ENCODE peak calls at places on chromosomes 5 and 9, in ten cellular contexts. M is transverse colon; E is CD8-positive, alpha-beta T cell; Y is naive thymus-derived CD4-positive, alpha-beta T cell; O is hepatocyte; T is iPS DF 6.9; D is cardiac muscle cell; S is upper lobe of right lung; V is fibroblast of lung; C is tibial artery. L is an unnamed sample.

GRCh38 chr5:1478333-1478732 is 33.1 kb upstream of the SLC6A3 start:
- DNase-seq in V (no peak), Y (no peak), S (no peak), T (no peak), O (no peak), E (no peak), C (peak; percentile 58), D (no peak), M (no peak), L (no peak)

GRCh38 chr9:1013018-1013417 is 36.6 kb downstream of the DMRT3 start:
- DNase-seq in V (no peak), O (no peak), T (no peak), C (no peak), Y (no peak), S (no peak), D (no peak), M (no peak), E (no peak), L (no peak)

GRCh38 chr9:133535285-133535877 is 877 bp downstream of the ADAMTSL2 start:
- DNase-seq in S (no peak), E (no peak), C (no peak), O (no peak), D (no peak), T (no peak), V (no peak), Y (no peak), M (no peak), L (no peak)

GRCh38 chr5:176427971-176428370 is 11.6 kb upstream of the CLTB start:
- DNase-seq in T (no peak), O (no peak), C (no peak), E (no peak), M (no peak), Y (no peak), S (no peak), D (no peak), V (no peak), L (no peak)

GRCh38 chr5:127313847-127314473 is 23.4 kb downstream of the MEGF10 start:
- DNase-seq in O (peak; percentile 61), V (peak; percentile 17), D (peak; percentile 70), M (peak; percentile 72), C (no peak), E (peak; percentile 53), T (no peak), S (peak; percentile 77), Y (peak; percentile 64), L (no peak)

GRCh38 chr9:33464045-33464636 is 9.6 kb downstream of the NOL6 start:
- DNase-seq in S (no peak), D (no peak), E (no peak), C (no peak), M (no peak), O (no peak), T (no peak), V (no peak), Y (no peak), L (no peak)

GRCh38 chr5:135833961-135834638 is 363 bp upstream of the SLC25A48 start:
- DNase-seq in C (no peak), E (no peak), M (no peak), T (no peak), D (no peak), Y (peak; percentile 8), S (no peak), V (no peak), O (no peak), L (no peak)

GRCh38 chr9:125965421-125965820 is 218.2 kb downstream of the PBX3 start:
- DNase-seq in V (no peak), D (no peak), E (no peak), S (no peak), T (no peak), O (no peak), Y (no peak), M (no peak), C (no peak), L (no peak)

DNA sequence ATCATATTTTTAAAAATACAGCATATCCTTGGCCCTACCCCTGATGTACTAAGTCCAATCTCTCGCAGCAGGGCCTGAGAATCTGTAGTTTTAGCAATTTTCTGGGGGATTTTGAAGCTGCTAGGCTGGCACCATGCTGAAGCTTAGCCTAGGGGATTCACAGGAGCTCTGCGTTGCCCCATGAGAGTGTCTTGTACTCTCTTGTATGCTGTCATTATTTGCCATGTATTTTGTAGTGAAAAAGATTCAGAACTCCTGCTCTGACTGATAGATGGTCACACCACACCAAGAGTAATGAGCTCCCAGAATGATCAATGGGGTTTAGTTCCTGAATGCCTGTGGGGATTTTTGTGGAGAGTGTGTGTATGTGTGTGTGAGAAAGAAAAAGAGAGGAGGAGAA is 20.7 kb upstream of the TRMT10B start:
- DNase-seq in E (no peak), D (no peak), S (no peak), Y (no peak), M (no peak), T (no peak), V (no peak), C (no peak), O (no peak), L (no peak)
- H3K27me3 ChIP-seq in E (no peaks in the 10 kb centered on the region), D (peaks cover 16% of the 10 kb centered on the region), S (peaks cover 25% of the 10 kb centered on the region), Y (no peaks in the 10 kb centered on the region), M (no peaks in the 10 kb centered on the region), T (no peaks in the 10 kb centered on the region), V (peaks cover 37% of the 10 kb centered on the region), C (no peaks in the 10 kb centered on the region), O (no peaks in the 10 kb centered on the region), L (peaks cover 5% of the 10 kb centered on the region)

DNA sequence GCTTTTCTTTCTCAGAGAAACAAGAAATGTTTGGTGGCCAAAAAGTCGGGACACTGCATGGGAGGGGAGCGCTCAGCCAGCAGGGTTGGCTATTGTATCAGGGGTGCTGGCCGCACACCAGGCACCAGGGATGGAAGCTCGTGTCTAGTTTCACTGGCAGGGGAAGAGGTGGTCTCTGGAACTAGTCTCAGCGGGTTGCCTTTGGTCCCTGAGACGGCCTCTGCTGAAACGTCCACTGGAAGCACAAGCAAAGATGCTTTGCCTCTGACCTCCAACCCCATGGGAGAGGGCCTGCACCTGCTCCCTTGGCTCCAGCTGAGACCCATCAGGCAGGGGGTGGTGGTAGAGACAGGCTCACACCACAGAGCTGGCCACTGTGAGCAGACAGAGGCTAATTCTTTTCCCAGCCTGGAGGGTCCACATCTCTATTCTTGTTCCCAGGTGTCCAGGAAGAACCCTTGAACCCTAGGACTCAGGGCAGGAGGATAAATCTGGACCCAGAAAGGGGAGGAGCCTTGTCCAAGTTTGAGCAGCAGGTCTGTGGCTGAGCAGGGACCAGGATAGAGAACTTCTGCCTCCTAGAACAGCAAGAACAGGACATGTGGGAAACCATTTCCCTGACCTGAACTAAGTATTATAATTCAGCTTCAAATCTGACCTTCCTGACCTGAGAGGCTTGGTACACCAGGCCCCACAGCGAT is 102.6 kb downstream of the RGS3 start:
- DNase-seq in V (no peak), E (no peak), O (no peak), M (no peak), S (peak; percentile 65), C (peak; percentile 68), D (no peak), T (no peak), Y (no peak), L (peak; percentile 56)
- H3K4me1 ChIP-seq in V (peaks cover 24% of the 10 kb centered on the region), E (peaks cover 6% of the 10 kb centered on the region), O (peaks cover 37% of the 10 kb centered on the region), M (peaks cover 52% of the 10 kb centered on the region), S (peaks cover 32% of the 10 kb centered on the region), C (peaks cover 56% of the 10 kb centered on the region), D (peaks cover 26% of the 10 kb centered on the region), T (no peaks in the 10 kb centered on the region), Y (no peaks in the 10 kb centered on the region), L (peaks cover 68% of the 10 kb centered on the region)

GRCh38 chr9:131469951-131470350 is 32.8 kb upstream of the POMT1 start:
- DNase-seq in S (peak; percentile 37), Y (no peak), C (peak; percentile 42), D (no peak), M (no peak), E (no peak), T (no peak), V (no peak), O (no peak), L (no peak)

GRCh38 chr9:131468031-131468430 is 34.7 kb upstream of the POMT1 start:
- DNase-seq in M (no peak), S (peak; percentile 3), O (no peak), V (no peak), T (no peak), C (peak; percentile 15), E (no peak), D (no peak), Y (no peak), L (peak; percentile 2)

GRCh38 chr9:131464354-131465000 is 38.2 kb upstream of the POMT1 start:
- DNase-seq in O (no peak), D (peak; percentile 32), Y (no peak), M (no peak), T (no peak), V (no peak), S (peak; percentile 55), E (no peak), C (no peak), L (peak; percentile 45)

GRCh38 chr9:131469369-131469768 is 33.3 kb upstream of the POMT1 start:
- DNase-seq in D (no peak), E (no peak), Y (no peak), S (peak; percentile 18), O (no peak), V (no peak), T (no peak), C (peak; percentile 31), M (no peak), L (peak; percentile 47)

DNA sequence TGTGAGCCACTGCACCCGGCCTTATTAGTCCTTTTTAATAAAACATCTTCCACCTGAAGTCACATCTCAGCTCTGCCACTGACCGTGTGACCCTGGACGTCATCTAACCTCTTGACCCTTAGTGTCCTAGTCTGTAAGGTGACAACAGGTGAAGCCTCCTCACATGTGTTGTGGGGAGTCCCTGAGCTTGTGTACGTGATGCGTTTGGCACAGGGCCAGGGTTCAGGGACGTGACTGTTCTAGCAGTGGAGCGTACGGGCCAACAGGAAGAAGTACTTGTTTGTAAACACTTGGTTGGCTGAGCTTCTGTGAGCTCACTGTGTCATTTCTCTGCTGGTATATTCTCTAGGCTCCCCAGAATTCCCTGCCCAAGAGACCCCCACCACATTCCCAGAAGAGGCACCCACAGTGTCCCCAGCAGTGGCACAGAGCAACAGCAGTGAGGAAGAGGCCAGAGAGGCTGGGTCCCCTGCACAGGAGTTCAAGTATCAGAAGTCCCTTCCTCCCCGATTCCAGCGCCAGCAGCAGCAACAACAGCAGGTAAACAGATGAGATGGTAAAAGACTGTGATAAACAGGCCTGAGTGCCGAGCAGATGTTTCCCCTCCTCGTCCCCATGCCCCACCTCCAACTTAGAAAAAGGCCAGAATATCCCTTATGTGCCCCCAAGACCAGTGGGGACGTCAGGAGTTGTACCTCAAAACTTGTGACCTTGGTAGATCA is 35.3 kb upstream of the POMT1 start:
- DNase-seq in D (no peak), C (peak; percentile 60), S (peak; percentile 48), E (no peak), M (no peak), T (no peak), Y (no peak), O (no peak), V (no peak), L (no peak)
- H3K36me3 ChIP-seq in D (peaks cover 77% of the 10 kb centered on the region), C (peaks cover 66% of the 10 kb centered on the region), S (peaks cover 95% of the 10 kb centered on the region), E (peaks cover 75% of the 10 kb centered on the region), M (no peaks in the 10 kb centered on the region), T (peaks cover 39% of the 10 kb centered on the region), Y (peaks cover 27% of the 10 kb centered on the region), O (no peaks in the 10 kb centered on the region), V (peaks cover 26% of the 10 kb centered on the region), L (peaks cover 99% of the 10 kb centered on the region)

GRCh38 chr5:181063514-181063913 is 23.4 kb downstream of the BTNL9 start:
- DNase-seq in M (no peak), T (no peak), D (no peak), C (no peak), Y (no peak), S (no peak), O (no peak), E (no peak), V (no peak), L (no peak)

GRCh38 chr5:181062631-181063030 is 22.6 kb downstream of the BTNL9 start:
- DNase-seq in D (no peak), E (no peak), V (no peak), M (no peak), C (no peak), O (no peak), T (no peak), Y (no peak), S (no peak), L (no peak)

GRCh38 chr5:181060231-181060590 is 20.1 kb downstream of the BTNL9 start:
- DNase-seq in E (no peak), Y (no peak), S (no peak), M (no peak), D (no peak), V (no peak), O (no peak), T (no peak), C (no peak), L (peak; percentile 28)

GRCh38 chr5:181060924-181061323 is 20.9 kb downstream of the BTNL9 start:
- DNase-seq in D (no peak), T (no peak), E (no peak), Y (no peak), M (no peak), O (no peak), S (no peak), C (no peak), V (no peak), L (no peak)

DNA sequence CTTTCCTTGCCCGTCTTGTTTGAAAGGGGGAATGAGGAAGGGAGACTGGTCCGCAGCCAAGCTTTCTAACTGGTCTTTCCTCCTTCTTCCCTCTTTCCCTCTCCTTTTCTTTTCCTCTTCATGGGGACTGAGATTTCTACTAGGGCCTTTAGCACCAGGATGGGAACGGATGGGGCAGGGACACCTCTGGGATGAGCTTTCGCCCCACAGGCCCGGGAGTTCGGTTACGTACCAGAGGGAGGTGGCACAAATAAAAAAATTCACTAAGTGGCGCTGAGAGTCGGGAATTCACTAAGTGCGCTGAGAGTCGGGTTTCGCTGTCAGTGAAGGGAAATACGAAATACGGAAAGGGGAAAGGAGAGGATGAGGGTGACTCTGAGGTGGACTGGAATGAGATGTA is 21.6 kb downstream of the BTNL9 start:
- DNase-seq in V (no peak), T (no peak), O (no peak), Y (no peak), C (no peak), M (no peak), D (no peak), S (no peak), E (no peak), L (no peak)
- H3K27me3 ChIP-seq in V (peaks cover 11% of the 10 kb centered on the region), T (peaks cover 51% of the 10 kb centered on the region), O (peaks cover 69% of the 10 kb centered on the region), Y (peaks cover 4% of the 10 kb centered on the region), C (no peaks in the 10 kb centered on the region), M (peaks cover 79% of the 10 kb centered on the region), D (peaks cover 36% of the 10 kb centered on the region), S (peaks cover 58% of the 10 kb centered on the region), E (peaks cover 6% of the 10 kb centered on the region), L (peaks cover 92% of the 10 kb centered on the region)

L was measured in suprapubic skin.